ENCODE peak calls at places on chromosomes 7 and 10, in four cellular contexts. O is activated effector memory CD4-positive, alpha-beta T cell treated with anti-CD3 and anti-CD28 coated beads, Interleukin-2, amount 50 U/mL, for 16 hours; D is amniotic epithelial cell; I is glutamatergic neuron. P is an unnamed sample.

GRCh38 chr10:80767940-80768339 is 230.2 kb downstream of the SH2D4B start:
- DNase-seq in D (no peak), O (no peak), I (no peak), P (no peak)

GRCh38 chr10:35946556-35946955 is 304.5 kb upstream of the FZD8 start:
- DNase-seq in I (no peak), O (no peak), D (peak), P (no peak)

GRCh38 chr10:84944187-84944586 is 615.8 kb downstream of the CCSER2 start:
- DNase-seq in O (no peak), I (no peak), D (no peak), P (no peak)

GRCh38 chr10:90051474-90051873 is 350.1 kb downstream of the KIF20B start:
- DNase-seq in O (no peak), I (no peak), D (no peak), P (no peak)

GRCh38 chr7:43385856-43386255 is 197.1 kb upstream of the STK17A start:
- DNase-seq in D (peak), O (no peak), I (no peak), P (no peak)

GRCh38 chr7:98754041-98754479 is 115.8 kb downstream of the TMEM130 start:
- DNase-seq in O (no peak), D (no peak), I (peak), P (no peak)

GRCh38 chr10:14750900-14751575 is 23.7 kb downstream of the FAM107B start:
- DNase-seq in I (peak), D (no peak), O (no peak), P (no peak)

GRCh38 chr7:74490546-74490945 is 36.8 kb downstream of the GTF2IRD1 start:
- DNase-seq in I (no peak), D (no peak), O (no peak), P (no peak)

GRCh38 chr7:116843373-116843772 is 19.0 kb upstream of the CAPZA2 start:
- DNase-seq in I (no peak), O (no peak), D (no peak), P (no peak)

GRCh38 chr7:134714791-134715190 is 64.6 kb upstream of the CALD1 start:
- DNase-seq in D (no peak), O (no peak), I (no peak), P (no peak)

GRCh38 chr7:19404912-19405329 is 259.7 kb upstream of the FERD3L start:
- DNase-seq in D (peak), I (no peak), O (no peak), P (no peak)

GRCh38 chr7:107150375-107151073 is 18.3 kb upstream of the HBP1 start:
- DNase-seq in D (peak), O (peak), I (peak), P (peak)

GRCh38 chr7:110929514-110930258 is 161.2 kb upstream of the LRRN3 start:
- DNase-seq in O (no peak), I (no peak), D (no peak), P (no peak)

GRCh38 chr10:66869635-66870034 is 56.2 kb upstream of the LRRTM3 start:
- DNase-seq in D (no peak), I (no peak), O (no peak), P (no peak)

GRCh38 chr10:104387130-104387888 is 33.7 kb downstream of the CFAP58 start:
- DNase-seq in D (no peak), O (no peak), I (no peak), P (no peak)

GRCh38 chr10:71191459-71192113 is 20.8 kb upstream of the UNC5B start:
- DNase-seq in D (no peak), O (peak), I (no peak), P (no peak)

GRCh38 chr10:58451490-58451889 is 61.2 kb upstream of the BICC1 start:
- DNase-seq in D (no peak), O (no peak), I (no peak), P (no peak)

GRCh38 chr10:104330168-104331117 is 7.8 kb downstream of the ITPRIP start:
- DNase-seq in I (no peak), D (peak), O (peak), P (peak)

GRCh38 chr7:34165466-34165865 is 260.1 kb downstream of the BMPER start:
- DNase-seq in O (no peak), I (no peak), D (no peak), P (no peak)

GRCh38 chr10:24561453-24561852 is 162.2 kb downstream of the ARHGAP21 start:
- DNase-seq in I (no peak), D (peak), O (no peak), P (no peak)

GRCh38 chr10:86295351-86295750 is 71.2 kb downstream of the GRID1 start:
- DNase-seq in D (no peak), I (peak), O (peak), P (no peak)

GRCh38 chr10:98460837-98461499 is 14.2 kb upstream of the HPS1 start:
- DNase-seq in I (no peak), O (no peak), D (peak), P (no peak)

GRCh38 chr10:123157210-123157609 is 3.0 kb downstream of the BUB3 start:
- DNase-seq in I (no peak), O (no peak), D (peak), P (no peak)

GRCh38 chr7:129949292-129950133 is 3.2 kb downstream of the UBE2H start:
- DNase-seq in I (no peak), O (peak), D (peak), P (peak)

GRCh38 chr7:87147500-87147899 is 4.8 kb upstream of the DMTF1 start:
- DNase-seq in I (no peak), D (no peak), O (no peak), P (no peak)

GRCh38 chr10:80460399-80461207 is 6.5 kb downstream of the TSPAN14 start:
- DNase-seq in O (peak), D (peak), I (no peak), P (no peak)

GRCh38 chr10:63788152-63788821 is 267.1 kb downstream of the REEP3 start:
- DNase-seq in O (no peak), I (no peak), D (no peak), P (no peak)

GRCh38 chr7:55124989-55125875 is 106.4 kb downstream of the EGFR start:
- DNase-seq in O (no peak), I (no peak), D (peak), P (no peak)